ENCODE peak calls at places on chromosomes 11 and 22, in five cellular contexts. I is AG09309, S is mesothelial cell of epicardium, Z is heart right ventricle, E is RWPE1. V is an unnamed sample.
A peak's percentile ranks its signal among the peaks of the same experiment; 100 is the strongest.

GRCh38 chr22:36765943-36766450 is 9.9 kb downstream of the IFT27 start:
- DNase-seq in I (peak; percentile 17), S (no peak), E (no peak), Z (no peak), V (no peak)

GRCh38 chr11:20873054-20873453 is 203.7 kb downstream of the NELL1 start:
- DNase-seq in Z (no peak), I (no peak), S (no peak), E (no peak), V (peak; percentile 0)

GRCh38 chr11:74398244-74399159 is at the start of gene PGM2L1:
- DNase-seq in E (peak; percentile 91), S (peak; percentile 88), Z (peak; percentile 96), I (peak; percentile 57), V (peak; percentile 94)

GRCh38 chr22:30947821-30948454 is 20.6 kb downstream of the MORC2 start:
- DNase-seq in Z (peak; percentile 20), I (no peak), S (no peak), E (peak; percentile 13), V (peak; percentile 45)

GRCh38 chr22:49509016-49509415 is 318.7 kb downstream of the BRD1 start:
- DNase-seq in Z (no peak), E (no peak), I (no peak), S (no peak), V (no peak)

GRCh38 chr11:2817431-2817830 is 68.1 kb downstream of the CDKN1C start:
- DNase-seq in Z (no peak), E (no peak), I (no peak), S (no peak), V (no peak)

GRCh38 chr11:113314389-113315301 is at the start of gene TTC12:
- DNase-seq in Z (peak; percentile 94), E (peak; percentile 91), I (peak; percentile 33), S (peak; percentile 65), V (peak; percentile 92)

GRCh38 chr11:88208742-88209141 is 33.5 kb upstream of the RAB38 start:
- DNase-seq in S (no peak), I (no peak), Z (no peak), E (no peak), V (peak; percentile 32)

GRCh38 chr22:28813772-28814518 is 13.6 kb upstream of the XBP1 start:
- DNase-seq in I (no peak), S (no peak), Z (peak; percentile 31), E (no peak), V (no peak)

GRCh38 chr22:19066531-19067271 is 55.5 kb downstream of the DGCR2 start:
- DNase-seq in E (peak; percentile 76), Z (no peak), I (peak; percentile 28), S (no peak), V (peak; percentile 62)

GRCh38 chr11:45500457-45500856 is 165.0 kb downstream of the CHST1 start:
- DNase-seq in Z (no peak), I (no peak), E (no peak), S (no peak), V (no peak)

GRCh38 chr22:19853879-19854777 is 546 bp downstream of the GNB1L start:
- DNase-seq in E (no peak), Z (no peak), S (peak; percentile 20), I (no peak), V (no peak)

GRCh38 chr11:29161216-29161615 is 855.6 kb downstream of the KCNA4 start:
- DNase-seq in Z (no peak), E (peak; percentile 11), I (no peak), S (no peak), V (peak; percentile 14)

GRCh38 chr11:44527476-44527875 is 38.0 kb upstream of the CD82 start:
- DNase-seq in S (no peak), Z (no peak), E (no peak), I (no peak), V (no peak)

GRCh38 chr22:20752104-20752741 is 21.7 kb upstream of the SERPIND1 start:
- DNase-seq in E (no peak), Z (no peak), S (no peak), I (no peak), V (no peak)

GRCh38 chr11:66855574-66856495 is 1.0 kb upstream of the LRFN4 start:
- DNase-seq in E (peak; percentile 94), S (peak; percentile 75), I (peak; percentile 44), Z (peak; percentile 93), V (peak; percentile 85)

GRCh38 chr11:1640076-1640946 is 10.7 kb downstream of the KRTAP5-5 start:
- DNase-seq in I (no peak), E (peak; percentile 38), S (no peak), Z (no peak), V (peak; percentile 49)

GRCh38 chr11:126502159-126502558 is 146.7 kb downstream of the ST3GAL4 start:
- DNase-seq in S (no peak), I (no peak), Z (no peak), E (no peak), V (no peak)

GRCh38 chr22:36768141-36768540 is 7.8 kb downstream of the IFT27 start:
- DNase-seq in Z (no peak), I (no peak), S (no peak), E (no peak), V (no peak)

GRCh38 chr22:28505416-28506156 is 174.1 kb downstream of the TTC28 start:
- DNase-seq in E (no peak), I (no peak), Z (no peak), S (no peak), V (no peak)

GRCh38 chr22:35601743-35602633 is 15.1 kb downstream of the MB start:
- DNase-seq in I (peak; percentile 55), Z (no peak), S (no peak), E (peak; percentile 53), V (peak; percentile 86)

GRCh38 chr11:65435981-65436411 is 13.4 kb downstream of the NEAT1 start:
- DNase-seq in S (no peak), E (no peak), Z (no peak), I (no peak), V (peak; percentile 41)

GRCh38 chr11:34633990-34634725 is 13.3 kb downstream of the EHF start:
- DNase-seq in E (no peak), Z (no peak), I (peak; percentile 13), S (no peak), V (peak; percentile 52)

GRCh38 chr11:67302571-67303131 is 679 bp upstream of the SSH3 start:
- DNase-seq in Z (no peak), E (no peak), S (peak; percentile 22), I (no peak), V (peak; percentile 66)

GRCh38 chr11:121630041-121630440 is 177.3 kb upstream of the SORL1-AS1 start:
- DNase-seq in I (peak; percentile 64), Z (no peak), E (peak; percentile 64), S (no peak), V (peak; percentile 61)

GRCh38 chr11:128210148-128210940 is 377.0 kb downstream of the ETS1 start:
- DNase-seq in I (peak; percentile 98), S (no peak), Z (peak; percentile 20), E (peak; percentile 94), V (peak; percentile 100)

GRCh38 chr11:126061707-126062678 is 673 bp downstream of the CDON start:
- DNase-seq in S (peak; percentile 37), E (peak; percentile 57), I (no peak), Z (peak; percentile 24), V (peak; percentile 61)

GRCh38 chr11:130456276-130456675 is 7.8 kb downstream of the ADAMTS15 start:
- DNase-seq in I (no peak), S (no peak), Z (no peak), E (no peak), V (no peak)

GRCh38 chr11:130454495-130455262 is 6.2 kb downstream of the ADAMTS15 start:
- DNase-seq in E (no peak), Z (no peak), S (no peak), I (no peak), V (peak; percentile 8)

GRCh38 chr11:130452941-130453340 is 4.5 kb downstream of the ADAMTS15 start:
- DNase-seq in Z (no peak), I (no peak), S (no peak), E (no peak), V (no peak)

GRCh38 chr11:130457909-130458729 is 9.7 kb downstream of the ADAMTS15 start:
- DNase-seq in E (no peak), S (no peak), I (no peak), Z (peak; percentile 58), V (no peak)

GRCh38 chr11:130455493-130456127 is 7.2 kb downstream of the ADAMTS15 start:
- DNase-seq in E (no peak), Z (no peak), S (no peak), I (no peak), V (no peak)
- TF ChIP-seq CTCF in E (no peak), Z (no peak), S (no peak), I (no peak), V (no peak)

GRCh38 chr11:28099715-28100114 is 8.2 kb downstream of the KIF18A start:
- DNase-seq in E (no peak), I (no peak), S (no peak), Z (no peak), V (no peak)
- TF ChIP-seq CTCF in E (no peak), I (no peak), S (no peak), Z (no peak), V (no peak)

GRCh38 chr22:32175751-32176644 is 16.9 kb upstream of the C22orf42 start:
- DNase-seq in Z (no peak), S (no peak), E (no peak), I (no peak), V (no peak)
- TF ChIP-seq CTCF in Z (no peak), S (no peak), E (no peak), I (no peak), V (no peak)

GRCh38 chr11:7413961-7414728 is 71.2 kb upstream of the OLFML1 start:
- DNase-seq in Z (no peak), S (no peak), E (no peak), I (no peak), V (no peak)
- TF ChIP-seq CTCF in Z (no peak), S (no peak), E (no peak), I (no peak), V (no peak)

GRCh38 chr11:69044111-69045013 is 4.4 kb upstream of the TPCN2 start:
- DNase-seq in E (peak; percentile 26), S (no peak), Z (peak; percentile 74), I (peak; percentile 59), V (peak; percentile 71)
- TF ChIP-seq CTCF in E (no peak), S (no peak), Z (peak; percentile 32), I (peak; percentile 85), V (no peak)

DNA sequence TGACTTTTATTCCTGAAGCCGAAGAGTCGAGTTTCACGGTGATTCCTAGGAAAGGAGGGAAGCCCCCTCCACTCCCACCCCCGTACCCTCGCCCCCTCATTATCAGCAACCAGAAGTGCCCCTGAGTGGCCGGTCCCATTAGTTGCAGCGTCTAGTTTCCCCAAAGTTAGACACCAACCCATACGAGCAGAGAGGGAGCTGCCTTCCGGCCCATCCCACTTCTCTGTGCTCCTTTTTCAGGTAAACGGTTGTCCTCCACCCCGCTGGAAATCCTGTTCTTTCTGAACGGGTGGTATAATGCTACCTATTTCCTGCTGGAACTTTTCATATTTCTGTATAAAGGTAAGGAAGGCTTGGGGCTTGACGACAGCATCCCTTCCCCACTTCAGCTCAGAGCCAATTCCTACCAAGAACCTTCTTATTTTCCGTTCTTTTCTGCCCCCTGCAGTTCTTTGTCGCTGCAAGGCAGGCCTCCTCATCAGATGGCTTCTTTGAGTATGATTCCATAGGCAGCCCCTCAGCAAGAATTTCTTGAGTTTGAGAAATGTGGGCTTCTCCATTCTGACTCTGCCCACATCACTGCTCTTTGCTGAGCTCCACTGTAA is 706 bp downstream of the TMEM216 start:
- DNase-seq in S (no peak), Z (no peak), E (peak; percentile 46), I (no peak), V (no peak)
- TF ChIP-seq CTCF in S (no peak), Z (no peak), E (peak; percentile 23), I (peak; percentile 47), V (no peak)